ENCODE peak calls at places on chromosomes 7 and 10, in seven cellular contexts. K is mucosa of gallbladder, H is GM23338, W is stomach, O is epithelial cell of esophagus, Z is GM04504, F is Daoy. B is an unnamed sample.

GRCh38 chr7:100723732-100724275 is 3.5 kb downstream of the EPO start:
- DNase-seq in O (no peak), F (no peak), Z (no peak), H (no peak), W (no peak), K (no peak), B (no peak)

GRCh38 chr7:2019693-2020511 is 212.8 kb downstream of the MAD1L1 start:
- DNase-seq in O (peak), F (peak), H (no peak), K (peak), Z (peak), W (no peak), B (peak)

GRCh38 chr10:66928000-66928770 is 2.3 kb downstream of the LRRTM3 start:
- DNase-seq in K (no peak), W (no peak), H (peak), O (no peak), F (no peak), Z (no peak), B (no peak)

GRCh38 chr10:6151087-6151977 is 51.4 kb upstream of the PFKFB3 start:
- DNase-seq in W (peak), O (peak), H (peak), Z (peak), K (peak), F (peak), B (peak)

GRCh38 chr10:132245056-132245455 is 58.3 kb downstream of the DPYSL4 start:
- DNase-seq in F (no peak), O (no peak), Z (no peak), H (no peak), W (no peak), K (no peak), B (no peak)

GRCh38 chr10:57921140-57921539 is 346.6 kb downstream of the IPMK start:
- DNase-seq in H (no peak), K (no peak), Z (no peak), F (no peak), W (no peak), O (peak), B (no peak)

GRCh38 chr7:73971315-73971700 is 56.7 kb upstream of the ELN start:
- DNase-seq in W (peak), O (no peak), K (no peak), Z (no peak), H (no peak), F (no peak), B (no peak)

GRCh38 chr10:112261281-112261822 is 21.8 kb upstream of the TECTB start:
- DNase-seq in Z (peak), O (peak), W (no peak), K (no peak), F (no peak), H (no peak), B (no peak)

GRCh38 chr7:45347804-45348203 is 190.2 kb downstream of the RAMP3 start:
- DNase-seq in F (peak), O (peak), Z (peak), K (no peak), W (no peak), H (no peak), B (no peak)

GRCh38 chr10:62433181-62433692 is 59.1 kb downstream of the ZNF365 start:
- DNase-seq in W (no peak), F (peak), H (no peak), K (peak), O (peak), Z (peak), B (peak)

GRCh38 chr7:18666107-18666728 is 170.7 kb downstream of the HDAC9 start:
- DNase-seq in O (peak), K (peak), W (peak), H (peak), F (peak), Z (peak), B (peak)